ENCODE peak calls at places on chromosomes 7 and 10, in five cellular contexts. H is astrocyte of the spinal cord, C is coronary artery, F is head of caudate nucleus, T is BJ. Q is an unnamed sample.
A peak's percentile ranks its signal among the peaks of the same experiment; 100 is the strongest.

GRCh38 chr7:17520941-17521340 is 222.5 kb downstream of the AHR start:
- DNase-seq in H (no peak), C (no peak), F (no peak), T (no peak), Q (peak; percentile 60)

GRCh38 chr7:151838072-151838471 is 38.8 kb downstream of the PRKAG2 start:
- DNase-seq in H (no peak), C (no peak), F (no peak), T (no peak), Q (no peak)

GRCh38 chr10:66822801-66823200 is 103.0 kb upstream of the LRRTM3 start:
- DNase-seq in H (no peak), C (no peak), F (peak; percentile 17), T (no peak), Q (no peak)

GRCh38 chr7:73984481-73985205 is 43.3 kb upstream of the ELN start:
- DNase-seq in H (no peak), C (no peak), F (no peak), T (no peak), Q (no peak)

GRCh38 chr7:76364198-76364584 is 5.4 kb upstream of the YWHAG start:
- DNase-seq in H (peak; percentile 74), C (no peak), F (no peak), T (no peak), Q (no peak)

GRCh38 chr10:114694062-114694461 is 36.0 kb upstream of the ABLIM1 start:
- DNase-seq in H (no peak), C (no peak), F (no peak), T (no peak), Q (peak; percentile 63)

GRCh38 chr7:44533301-44534055 is 7.7 kb downstream of the NPC1L1 start:
- DNase-seq in H (peak; percentile 9), C (no peak), F (no peak), T (no peak), Q (no peak)

GRCh38 chr7:97270280-97270679 is 152.8 kb downstream of the SDHAF3 start:
- DNase-seq in H (no peak), C (no peak), F (no peak), T (no peak), Q (no peak)

GRCh38 chr10:71799785-71800453 is 26.6 kb upstream of the VSIR start:
- DNase-seq in H (no peak), C (no peak), F (no peak), T (no peak), Q (no peak)

GRCh38 chr7:150568714-150569113 is 1.5 kb downstream of the GIMAP4 start:
- DNase-seq in H (no peak), C (no peak), F (no peak), T (no peak), Q (no peak)

GRCh38 chr10:35387768-35388167 is 51.5 kb downstream of the CCNY start:
- DNase-seq in H (peak; percentile 81), C (no peak), F (no peak), T (no peak), Q (peak; percentile 53)

GRCh38 chr7:34121366-34121765 is 216.0 kb downstream of the BMPER start:
- DNase-seq in H (no peak), C (no peak), F (no peak), T (no peak), Q (no peak)

GRCh38 chr10:119418401-119418800 is 124.1 kb downstream of the RGS10 start:
- DNase-seq in H (no peak), C (no peak), F (no peak), T (no peak), Q (no peak)

GRCh38 chr10:15843705-15844104 is 16.6 kb downstream of the MINDY3 start:
- DNase-seq in H (no peak), C (no peak), F (no peak), T (no peak), Q (no peak)

Q was measured in astrocyte of the hippocampus.